ENCODE peak calls at places on chromosomes 12 and 14, in ten cellular contexts. D is SK-N-MC; M is IMR-90; J is esophagus squamous epithelium; O is psoas muscle; G is CD8-positive, alpha-beta T cell; S is mammary epithelial cell; W is cardiac muscle cell; L is fibroblast of lung; H is osteoblast. R is an unnamed sample. For H3K36me3, the result is how much of the 10 kb centered on the place peaks cover.

GRCh38 chr12:122079532-122080081 is 1.1 kb downstream of the MLXIP start:
- DNase-seq in D (no peak), M (no peak), J (no peak), O (peak), G (no peak), S (no peak), W (no peak), L (no peak), H (peak), R (peak)

GRCh38 chr12:122406701-122407154 is 15.7 kb downstream of the CLIP1 start:
- DNase-seq in D (no peak), M (peak), J (no peak), O (no peak), G (no peak), S (no peak), W (peak), L (no peak), H (no peak), R (no peak)

GRCh38 chr14:98919431-98919830 is 352.6 kb downstream of the BCL11B start:
- DNase-seq in D (no peak), M (no peak), J (no peak), O (no peak), G (no peak), S (no peak), W (no peak), L (no peak), H (no peak), R (no peak)

GRCh38 chr12:111438501-111438900 is 32.8 kb downstream of the SH2B3 start:
- DNase-seq in D (no peak), M (peak), J (no peak), O (no peak), G (peak), S (peak), W (peak), L (peak), H (peak), R (peak)

GRCh38 chr12:114767906-114768697 is 84.1 kb upstream of the TBX3 start:
- DNase-seq in D (no peak), M (peak), J (no peak), O (no peak), G (no peak), S (no peak), W (peak), L (no peak), H (no peak), R (no peak)

GRCh38 chr14:51451561-51451960 is 200.1 kb upstream of the FRMD6 start:
- DNase-seq in D (no peak), M (no peak), J (no peak), O (no peak), G (no peak), S (no peak), W (no peak), L (no peak), H (no peak), R (no peak)

GRCh38 chr12:88544991-88545684 is 35.1 kb downstream of the KITLG start:
- DNase-seq in D (no peak), M (peak), J (no peak), O (no peak), G (no peak), S (no peak), W (peak), L (no peak), H (no peak), R (no peak)

GRCh38 chr12:119182701-119183493 is 4.2 kb downstream of the HSPB8 start:
- DNase-seq in D (no peak), M (peak), J (no peak), O (no peak), G (no peak), S (no peak), W (peak), L (peak), H (no peak), R (peak)

GRCh38 chr14:96508900-96509299 is 6.7 kb downstream of the PAPOLA start:
- DNase-seq in D (no peak), M (no peak), J (no peak), O (no peak), G (no peak), S (no peak), W (peak), L (no peak), H (peak), R (no peak)

GRCh38 chr12:102298022-102298421 is 100.4 kb upstream of the PMCH start:
- DNase-seq in D (no peak), M (peak), J (no peak), O (no peak), G (no peak), S (peak), W (peak), L (peak), H (no peak), R (no peak)

GRCh38 chr12:125824276-125824675 is 759.0 kb downstream of the AACS start:
- DNase-seq in D (no peak), M (no peak), J (no peak), O (no peak), G (no peak), S (no peak), W (no peak), L (peak), H (no peak), R (no peak)

GRCh38 chr12:81950871-81951270 is 191.7 kb upstream of the PPFIA2 start:
- DNase-seq in D (no peak), M (no peak), J (no peak), O (no peak), G (no peak), S (no peak), W (no peak), L (no peak), H (no peak), R (no peak)

GRCh38 chr14:74804219-74804825 is 41.2 kb downstream of the YLPM1 start:
- DNase-seq in D (no peak), M (peak), J (no peak), O (no peak), G (no peak), S (peak), W (peak), L (peak), H (peak), R (peak)

GRCh38 chr12:119375619-119376018 is 41.1 kb downstream of the CCDC60 start:
- DNase-seq in D (no peak), M (no peak), J (no peak), O (no peak), G (no peak), S (no peak), W (no peak), L (no peak), H (no peak), R (no peak)

GRCh38 chr12:108802666-108803036 is 54.7 kb downstream of the SSH1 start:
- DNase-seq in D (no peak), M (peak), J (no peak), O (no peak), G (no peak), S (no peak), W (peak), L (no peak), H (no peak), R (no peak)

GRCh38 chr14:55730602-55731001 is 150.6 kb downstream of the KTN1 start:
- DNase-seq in D (no peak), M (peak), J (no peak), O (no peak), G (no peak), S (no peak), W (peak), L (no peak), H (no peak), R (no peak)

GRCh38 chr12:77645966-77646598 is 184.6 kb upstream of the NAV3 start:
- DNase-seq in D (no peak), M (no peak), J (no peak), O (no peak), G (no peak), S (no peak), W (no peak), L (no peak), H (no peak), R (no peak)

GRCh38 chr12:26402648-26403047 is 207.3 kb downstream of the SSPN start:
- DNase-seq in D (no peak), M (no peak), J (no peak), O (no peak), G (no peak), S (peak), W (no peak), L (peak), H (no peak), R (peak)

GRCh38 chr12:63304844-63305243 is 153.8 kb upstream of the AVPR1A start:
- DNase-seq in D (no peak), M (no peak), J (no peak), O (no peak), G (no peak), S (peak), W (no peak), L (no peak), H (no peak), R (no peak)

GRCh38 chr14:93120952-93121834 is 5.5 kb upstream of the ITPK1 start:
- DNase-seq in D (no peak), M (no peak), J (no peak), O (no peak), G (no peak), S (no peak), W (no peak), L (no peak), H (peak), R (no peak)
- H3K36me3 ChIP-seq in D (under half), M (under half), J (under half), O (under half), G (under half), S (under half), W (under half), L (under half), H (under half), R (under half)

DNA sequence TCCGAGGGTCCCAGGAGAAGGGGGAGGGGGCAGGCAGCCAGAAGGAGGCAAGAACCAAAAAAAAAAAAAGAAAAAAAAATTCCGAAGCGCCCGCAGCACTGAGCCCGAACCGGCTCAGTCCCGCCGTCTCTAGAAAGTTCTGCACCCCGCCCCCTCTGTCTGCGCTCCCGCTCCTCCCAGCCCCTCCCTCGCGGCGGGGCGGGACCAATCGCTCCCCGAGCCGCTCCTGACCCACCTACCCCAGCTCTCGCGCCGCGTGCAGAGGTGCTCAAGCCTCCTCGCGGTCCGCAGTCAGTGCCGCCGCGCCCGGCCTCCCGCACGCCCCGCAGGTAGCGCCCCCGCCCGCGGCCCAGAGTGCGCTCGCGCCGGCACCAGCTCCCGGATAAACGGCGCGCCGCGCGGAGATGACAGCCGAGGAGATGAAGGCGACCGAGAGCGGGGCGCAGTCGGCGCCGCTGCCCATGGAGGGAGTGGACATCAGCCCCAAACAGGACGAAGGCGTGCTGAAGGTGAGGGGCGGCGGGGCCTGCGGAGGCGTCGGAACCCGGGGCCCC is at the start of gene FKBP4:
- DNase-seq in D (no peak), M (peak), J (peak), O (peak), G (peak), S (peak), W (peak), L (peak), H (peak), R (peak)
- H3K27ac ChIP-seq in D (no peak), M (peak), J (peak), O (peak), G (peak), S (peak), W (peak), L (peak), H (peak), R (peak)

DNA sequence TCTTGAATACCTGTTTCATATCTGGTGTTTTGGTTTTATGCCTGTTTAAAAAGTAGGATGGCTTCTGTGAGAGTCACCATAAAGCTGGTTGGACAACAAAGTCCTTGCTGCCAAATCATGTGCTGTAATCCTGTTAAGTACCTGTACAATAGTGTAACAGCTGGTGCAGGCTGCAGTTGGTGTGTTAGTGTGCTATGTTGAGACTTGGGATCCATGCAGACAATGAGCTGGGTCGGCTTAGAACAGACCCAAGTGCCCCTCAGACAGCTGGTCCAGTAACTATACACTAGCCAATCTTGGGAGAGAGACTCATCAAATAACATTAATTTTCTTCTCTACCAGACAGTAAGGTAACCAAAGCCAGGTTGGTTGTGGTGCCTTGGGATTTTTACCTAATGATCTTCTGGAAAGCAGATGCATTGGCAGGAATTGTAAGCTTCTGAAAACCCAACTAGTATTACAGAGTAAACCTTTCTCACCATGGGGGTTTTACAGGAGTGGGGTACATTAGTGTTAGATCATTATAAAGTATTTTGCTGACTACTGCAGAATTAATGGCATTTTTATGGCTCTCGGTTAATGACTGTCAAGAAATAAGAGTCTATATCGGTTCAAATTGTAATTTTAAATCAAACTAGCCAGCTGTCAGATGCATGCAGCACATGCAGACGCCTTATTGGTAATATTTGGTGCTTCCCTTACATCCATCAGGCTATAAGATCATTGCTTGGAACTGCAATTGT is 231.2 kb downstream of the PDZRN4 start:
- DNase-seq in D (no peak), M (no peak), J (no peak), O (no peak), G (no peak), S (no peak), W (no peak), L (no peak), H (no peak), R (no peak)
- H3K36me3 ChIP-seq in D (under half), M (under half), J (under half), O (under half), G (under half), S (under half), W (under half), L (under half), H (under half), R (under half)

DNA sequence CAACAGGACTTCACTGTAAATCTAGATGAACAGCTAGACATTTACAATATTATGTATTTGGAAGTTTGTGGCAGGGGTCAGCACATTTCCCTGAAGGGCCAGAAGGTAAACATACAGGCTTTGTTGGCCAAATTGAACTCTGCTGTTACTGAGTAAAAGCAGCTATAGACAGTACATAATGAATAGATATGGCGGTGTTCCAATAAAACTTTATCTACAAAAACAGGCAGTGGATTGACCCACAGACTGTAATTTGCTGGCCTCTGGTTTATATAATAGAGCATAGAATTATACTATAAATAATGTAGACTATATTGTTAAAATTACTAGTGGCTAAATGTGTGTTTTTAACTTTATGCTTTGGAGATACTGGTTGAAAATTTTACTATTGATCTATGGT is 25.7 kb downstream of the SERPINA10 start:
- DNase-seq in D (no peak), M (no peak), J (no peak), O (no peak), G (no peak), S (no peak), W (no peak), L (no peak), H (no peak), R (no peak)
- H3K27ac ChIP-seq in D (no peak), M (no peak), J (no peak), O (no peak), G (no peak), S (no peak), W (no peak), L (no peak), H (no peak), R (no peak)

GRCh38 chr14:90569606-90570462 is 173.0 kb downstream of the CALM1 start:
- DNase-seq in D (no peak), M (no peak), J (no peak), O (peak), G (no peak), S (peak), W (no peak), L (no peak), H (no peak), R (no peak)
- H3K36me3 ChIP-seq in D (under half), M (under half), J (under half), O (under half), G (under half), S (under half), W (under half), L (under half), H (under half), R (under half)

GRCh38 chr14:70771781-70772212 is 37.5 kb downstream of the MAP3K9 start:
- DNase-seq in D (no peak), M (no peak), J (no peak), O (no peak), G (no peak), S (no peak), W (no peak), L (peak), H (peak), R (no peak)
- H3K27ac ChIP-seq in D (no peak), M (no peak), J (no peak), O (no peak), G (no peak), S (peak), W (no peak), L (no peak), H (no peak), R (no peak)

GRCh38 chr12:4282892-4283511 is 9.4 kb downstream of the CCND2 start:
- DNase-seq in D (no peak), M (no peak), J (no peak), O (no peak), G (no peak), S (no peak), W (no peak), L (no peak), H (no peak), R (no peak)
- H3K36me3 ChIP-seq in D (half or more), M (under half), J (under half), O (under half), G (half or more), S (half or more), W (under half), L (under half), H (under half), R (half or more)

DNA sequence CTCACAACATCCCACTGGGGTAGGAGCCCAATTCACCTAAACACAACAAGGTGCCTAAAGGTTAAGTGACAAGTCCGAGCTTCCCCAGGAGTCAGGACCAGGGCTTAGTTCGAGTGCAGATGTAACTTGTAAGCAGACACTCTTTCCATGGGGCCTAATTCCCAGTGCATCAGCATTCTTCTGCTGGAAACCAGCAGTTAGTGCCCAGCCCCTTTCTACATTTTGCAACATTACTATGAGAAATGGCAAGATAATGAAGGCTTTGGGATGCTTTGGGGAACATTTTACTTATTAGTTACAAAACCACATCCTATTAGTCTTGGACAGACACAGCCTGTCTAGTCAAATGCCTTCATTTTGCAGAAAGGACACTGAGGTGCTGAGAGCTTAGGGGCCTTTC is 179.8 kb downstream of the CALM1 start:
- DNase-seq in D (no peak), M (peak), J (no peak), O (no peak), G (no peak), S (no peak), W (peak), L (peak), H (peak), R (no peak)
- H3K27ac ChIP-seq in D (no peak), M (peak), J (peak), O (peak), G (no peak), S (no peak), W (no peak), L (no peak), H (no peak), R (no peak)

R was measured in thyroid gland.